ENCODE peak calls at places on chromosomes 13 and 19, in six cellular contexts. One of them, this sample, is unnamed.
A peak's percentile ranks its signal among the peaks of the same experiment; 100 is the strongest.

GRCh38 chr19:8069116-8069973 is 16.8 kb downstream of the CCL25 start:
- DNase-seq in stromal cell of bone marrow: no peak
- DNase-seq in activated CD4-positive, alpha-beta T cell treated with anti-CD3 and anti-CD28 coated beads for 24 hours: no peak
- DNase-seq in NCI-H2107: no peak
- DNase-seq in GM12878: no peak
- DNase-seq in GM04503: no peak
- DNase-seq in this sample: no peak

GRCh38 chr19:35901055-35901644 is 810 bp upstream of the NFKBID start:
- DNase-seq in activated CD4-positive, alpha-beta T cell treated with anti-CD3 and anti-CD28 coated beads for 24 hours: no peak
- DNase-seq in GM04503: peak; percentile 57
- DNase-seq in NCI-H2107: no peak
- DNase-seq in GM12878: no peak
- DNase-seq in stromal cell of bone marrow: no peak
- DNase-seq in this sample: no peak

GRCh38 chr13:105573134-105573533 is 962.3 kb downstream of the EFNB2 start:
- DNase-seq in NCI-H2107: no peak
- DNase-seq in activated CD4-positive, alpha-beta T cell treated with anti-CD3 and anti-CD28 coated beads for 24 hours: no peak
- DNase-seq in stromal cell of bone marrow: peak; percentile 10
- DNase-seq in GM12878: no peak
- DNase-seq in GM04503: no peak
- DNase-seq in this sample: peak; percentile 39

GRCh38 chr13:101218484-101218883 is 197.8 kb downstream of the NALCN start:
- DNase-seq in activated CD4-positive, alpha-beta T cell treated with anti-CD3 and anti-CD28 coated beads for 24 hours: no peak
- DNase-seq in stromal cell of bone marrow: no peak
- DNase-seq in GM04503: no peak
- DNase-seq in GM12878: no peak
- DNase-seq in NCI-H2107: no peak
- DNase-seq in this sample: no peak

GRCh38 chr19:44748426-44749254 is at the start of gene BCL3:
- DNase-seq in activated CD4-positive, alpha-beta T cell treated with anti-CD3 and anti-CD28 coated beads for 24 hours: peak; percentile 40
- DNase-seq in GM12878: no peak
- DNase-seq in NCI-H2107: no peak
- DNase-seq in GM04503: no peak
- DNase-seq in stromal cell of bone marrow: peak; percentile 58
- DNase-seq in this sample: no peak

GRCh38 chr19:33590224-33590623 is 31.5 kb upstream of the CHST8 start:
- DNase-seq in NCI-H2107: no peak
- DNase-seq in stromal cell of bone marrow: no peak
- DNase-seq in activated CD4-positive, alpha-beta T cell treated with anti-CD3 and anti-CD28 coated beads for 24 hours: no peak
- DNase-seq in GM12878: no peak
- DNase-seq in GM04503: no peak
- DNase-seq in this sample: no peak

GRCh38 chr19:46482645-46483044 is 11.3 kb upstream of the PNMA8A start:
- DNase-seq in stromal cell of bone marrow: no peak
- DNase-seq in GM04503: no peak
- DNase-seq in GM12878: no peak
- DNase-seq in NCI-H2107: no peak
- DNase-seq in activated CD4-positive, alpha-beta T cell treated with anti-CD3 and anti-CD28 coated beads for 24 hours: no peak
- DNase-seq in this sample: no peak

GRCh38 chr13:76696370-76696769 is 189.8 kb downstream of the KCTD12 start:
- DNase-seq in stromal cell of bone marrow: peak; percentile 50
- DNase-seq in GM12878: no peak
- DNase-seq in activated CD4-positive, alpha-beta T cell treated with anti-CD3 and anti-CD28 coated beads for 24 hours: no peak
- DNase-seq in GM04503: peak; percentile 27
- DNase-seq in NCI-H2107: no peak
- DNase-seq in this sample: no peak

GRCh38 chr19:55676889-55677505 is 2.0 kb downstream of the EPN1 start:
- DNase-seq in GM04503: no peak
- DNase-seq in NCI-H2107: no peak
- DNase-seq in activated CD4-positive, alpha-beta T cell treated with anti-CD3 and anti-CD28 coated beads for 24 hours: no peak
- DNase-seq in stromal cell of bone marrow: no peak
- DNase-seq in GM12878: no peak
- DNase-seq in this sample: no peak

GRCh38 chr19:41994994-41995958 is 1.2 kb upstream of the ATP1A3 start:
- DNase-seq in stromal cell of bone marrow: no peak
- DNase-seq in NCI-H2107: no peak
- DNase-seq in GM12878: peak; percentile 2
- DNase-seq in activated CD4-positive, alpha-beta T cell treated with anti-CD3 and anti-CD28 coated beads for 24 hours: no peak
- DNase-seq in GM04503: no peak
- DNase-seq in this sample: no peak

GRCh38 chr19:9149976-9150375 is 9.8 kb downstream of the ZNF317 start:
- DNase-seq in GM12878: no peak
- DNase-seq in NCI-H2107: no peak
- DNase-seq in stromal cell of bone marrow: no peak
- DNase-seq in activated CD4-positive, alpha-beta T cell treated with anti-CD3 and anti-CD28 coated beads for 24 hours: no peak
- DNase-seq in GM04503: no peak
- DNase-seq in this sample: no peak

GRCh38 chr13:79786176-79786575 is 305.2 kb downstream of the NDFIP2 start:
- DNase-seq in GM04503: no peak
- DNase-seq in NCI-H2107: no peak
- DNase-seq in activated CD4-positive, alpha-beta T cell treated with anti-CD3 and anti-CD28 coated beads for 24 hours: no peak
- DNase-seq in stromal cell of bone marrow: no peak
- DNase-seq in GM12878: no peak
- DNase-seq in this sample: no peak

GRCh38 chr19:1065606-1066109 is 1.3 kb upstream of the ARHGAP45 start:
- DNase-seq in NCI-H2107: no peak
- DNase-seq in GM12878: no peak
- DNase-seq in activated CD4-positive, alpha-beta T cell treated with anti-CD3 and anti-CD28 coated beads for 24 hours: no peak
- DNase-seq in GM04503: no peak
- DNase-seq in stromal cell of bone marrow: no peak
- DNase-seq in this sample: no peak

GRCh38 chr13:106393776-106394175 is 141.7 kb downstream of the EFNB2 start:
- DNase-seq in NCI-H2107: no peak
- DNase-seq in stromal cell of bone marrow: no peak
- DNase-seq in activated CD4-positive, alpha-beta T cell treated with anti-CD3 and anti-CD28 coated beads for 24 hours: no peak
- DNase-seq in GM12878: no peak
- DNase-seq in GM04503: no peak
- DNase-seq in this sample: no peak

GRCh38 chr13:42041684-42042035 is 6.8 kb upstream of the DGKH start:
- DNase-seq in GM12878: peak; percentile 36
- DNase-seq in GM04503: no peak
- DNase-seq in activated CD4-positive, alpha-beta T cell treated with anti-CD3 and anti-CD28 coated beads for 24 hours: no peak
- DNase-seq in NCI-H2107: no peak
- DNase-seq in stromal cell of bone marrow: peak; percentile 57
- DNase-seq in this sample: no peak

GRCh38 chr19:7294571-7295212 is 478 bp upstream of the INSR start:
- DNase-seq in activated CD4-positive, alpha-beta T cell treated with anti-CD3 and anti-CD28 coated beads for 24 hours: no peak
- DNase-seq in GM12878: no peak
- DNase-seq in stromal cell of bone marrow: peak; percentile 11
- DNase-seq in NCI-H2107: peak; percentile 64
- DNase-seq in GM04503: peak; percentile 11
- DNase-seq in this sample: peak; percentile 1

GRCh38 chr13:26015276-26015934 is 36.4 kb downstream of the SHISA2 start:
- DNase-seq in GM04503: no peak
- DNase-seq in stromal cell of bone marrow: no peak
- DNase-seq in activated CD4-positive, alpha-beta T cell treated with anti-CD3 and anti-CD28 coated beads for 24 hours: no peak
- DNase-seq in GM12878: no peak
- DNase-seq in NCI-H2107: no peak
- DNase-seq in this sample: no peak

GRCh38 chr19:46346821-46347571 is at the start of gene PPP5C:
- DNase-seq in stromal cell of bone marrow: peak; percentile 77
- DNase-seq in activated CD4-positive, alpha-beta T cell treated with anti-CD3 and anti-CD28 coated beads for 24 hours: peak; percentile 74
- DNase-seq in GM04503: peak; percentile 54
- DNase-seq in GM12878: peak; percentile 66
- DNase-seq in NCI-H2107: peak; percentile 70
- DNase-seq in this sample: peak; percentile 85

GRCh38 chr19:15303105-15303780 is 29.1 kb downstream of the BRD4 start:
- DNase-seq in GM12878: no peak
- DNase-seq in GM04503: no peak
- DNase-seq in NCI-H2107: no peak
- DNase-seq in activated CD4-positive, alpha-beta T cell treated with anti-CD3 and anti-CD28 coated beads for 24 hours: no peak
- DNase-seq in stromal cell of bone marrow: no peak
- DNase-seq in this sample: no peak

GRCh38 chr19:55018633-55019032 is 19.4 kb downstream of the GP6 start:
- DNase-seq in GM04503: no peak
- DNase-seq in activated CD4-positive, alpha-beta T cell treated with anti-CD3 and anti-CD28 coated beads for 24 hours: no peak
- DNase-seq in stromal cell of bone marrow: no peak
- DNase-seq in GM12878: no peak
- DNase-seq in NCI-H2107: no peak
- DNase-seq in this sample: no peak

GRCh38 chr13:87003265-87003664 is 667.9 kb upstream of the SLITRK5 start:
- DNase-seq in activated CD4-positive, alpha-beta T cell treated with anti-CD3 and anti-CD28 coated beads for 24 hours: no peak
- DNase-seq in NCI-H2107: no peak
- DNase-seq in GM04503: no peak
- DNase-seq in GM12878: no peak
- DNase-seq in stromal cell of bone marrow: no peak
- DNase-seq in this sample: no peak

GRCh38 chr19:10797078-10797477 is 38.9 kb downstream of the TMED1 start:
- DNase-seq in activated CD4-positive, alpha-beta T cell treated with anti-CD3 and anti-CD28 coated beads for 24 hours: no peak
- DNase-seq in GM12878: no peak
- DNase-seq in stromal cell of bone marrow: no peak
- DNase-seq in NCI-H2107: no peak
- DNase-seq in GM04503: no peak
- DNase-seq in this sample: no peak

GRCh38 chr19:48475369-48476068 is 6.3 kb downstream of the CYTH2 start:
- DNase-seq in GM12878: no peak
- DNase-seq in activated CD4-positive, alpha-beta T cell treated with anti-CD3 and anti-CD28 coated beads for 24 hours: no peak
- DNase-seq in GM04503: no peak
- DNase-seq in stromal cell of bone marrow: no peak
- DNase-seq in NCI-H2107: no peak
- DNase-seq in this sample: no peak

GRCh38 chr13:33634526-33635111 is 183.3 kb upstream of the RFC3 start:
- DNase-seq in NCI-H2107: no peak
- DNase-seq in stromal cell of bone marrow: no peak
- DNase-seq in GM04503: no peak
- DNase-seq in activated CD4-positive, alpha-beta T cell treated with anti-CD3 and anti-CD28 coated beads for 24 hours: no peak
- DNase-seq in GM12878: no peak
- DNase-seq in this sample: no peak

GRCh38 chr19:42529248-42529764 is 1.0 kb upstream of the CEACAM1 start:
- DNase-seq in activated CD4-positive, alpha-beta T cell treated with anti-CD3 and anti-CD28 coated beads for 24 hours: peak; percentile 58
- DNase-seq in NCI-H2107: peak; percentile 22
- DNase-seq in GM04503: no peak
- DNase-seq in GM12878: no peak
- DNase-seq in stromal cell of bone marrow: peak; percentile 21
- DNase-seq in this sample: peak; percentile 1

GRCh38 chr13:86383561-86383960 is 584.3 kb upstream of the SLITRK6 start:
- DNase-seq in stromal cell of bone marrow: no peak
- DNase-seq in GM12878: no peak
- DNase-seq in NCI-H2107: no peak
- DNase-seq in activated CD4-positive, alpha-beta T cell treated with anti-CD3 and anti-CD28 coated beads for 24 hours: no peak
- DNase-seq in GM04503: no peak
- DNase-seq in this sample: no peak

GRCh38 chr13:44719857-44720671 is 143.9 kb upstream of the TSC22D1 start:
- DNase-seq in NCI-H2107: no peak
- DNase-seq in activated CD4-positive, alpha-beta T cell treated with anti-CD3 and anti-CD28 coated beads for 24 hours: no peak
- DNase-seq in GM12878: no peak
- DNase-seq in stromal cell of bone marrow: peak; percentile 76
- DNase-seq in GM04503: peak; percentile 87
- DNase-seq in this sample: peak; percentile 68

This sample was measured in skeletal muscle cell.